ENCODE peak calls at places on chromosomes 3 and 15, in nine cellular contexts. W is Peyer's patch, A is heart left ventricle, G is IMR-90, Q is breast epithelium, K is ovary, B is adrenal gland, S is testis, N is upper lobe of left lung. V is an unnamed sample.

GRCh38 chr3:69065318-69065964 is 13.3 kb upstream of the TMF1 start:
- DNase-seq in W (no peak), A (no peak), G (no peak), Q (no peak), K (no peak), B (no peak), S (no peak), N (no peak), V (no peak)

GRCh38 chr3:183185696-183186095 is 23.2 kb upstream of the LAMP3 start:
- DNase-seq in W (no peak), A (no peak), G (peak), Q (no peak), K (no peak), B (no peak), S (no peak), N (no peak), V (no peak)

GRCh38 chr3:158718490-158719170 is 13.6 kb downstream of the RARRES1 start:
- DNase-seq in W (no peak), A (no peak), G (peak), Q (no peak), K (no peak), B (no peak), S (no peak), N (no peak), V (no peak)

GRCh38 chr3:33453331-33453761 is 13.1 kb upstream of the UBP1 start:
- DNase-seq in W (no peak), A (no peak), G (no peak), Q (no peak), K (no peak), B (no peak), S (no peak), N (peak), V (no peak)

GRCh38 chr15:65110676-65111292 is 4.2 kb downstream of the UBAP1L start:
- DNase-seq in W (no peak), A (no peak), G (peak), Q (no peak), K (no peak), B (no peak), S (no peak), N (no peak), V (no peak)

GRCh38 chr15:49079340-49080039 is 33.2 kb upstream of the SECISBP2L start:
- DNase-seq in W (no peak), A (no peak), G (no peak), Q (no peak), K (no peak), B (no peak), S (peak), N (peak), V (no peak)

GRCh38 chr3:32226875-32227500 is 11.5 kb upstream of the CMTM8 start:
- DNase-seq in W (no peak), A (no peak), G (peak), Q (no peak), K (no peak), B (no peak), S (no peak), N (no peak), V (no peak)

GRCh38 chr3:106198828-106199194 is 330.0 kb upstream of the CBLB start:
- DNase-seq in W (no peak), A (no peak), G (peak), Q (no peak), K (no peak), B (no peak), S (no peak), N (no peak), V (no peak)

GRCh38 chr3:45366305-45366704 is 22.1 kb upstream of the LARS2 start:
- DNase-seq in W (no peak), A (no peak), G (peak), Q (no peak), K (no peak), B (no peak), S (no peak), N (no peak), V (no peak)

GRCh38 chr3:9408546-9408945 is 11.1 kb downstream of the SETD5 start:
- DNase-seq in W (no peak), A (no peak), G (no peak), Q (no peak), K (no peak), B (no peak), S (no peak), N (no peak), V (no peak)

DNA sequence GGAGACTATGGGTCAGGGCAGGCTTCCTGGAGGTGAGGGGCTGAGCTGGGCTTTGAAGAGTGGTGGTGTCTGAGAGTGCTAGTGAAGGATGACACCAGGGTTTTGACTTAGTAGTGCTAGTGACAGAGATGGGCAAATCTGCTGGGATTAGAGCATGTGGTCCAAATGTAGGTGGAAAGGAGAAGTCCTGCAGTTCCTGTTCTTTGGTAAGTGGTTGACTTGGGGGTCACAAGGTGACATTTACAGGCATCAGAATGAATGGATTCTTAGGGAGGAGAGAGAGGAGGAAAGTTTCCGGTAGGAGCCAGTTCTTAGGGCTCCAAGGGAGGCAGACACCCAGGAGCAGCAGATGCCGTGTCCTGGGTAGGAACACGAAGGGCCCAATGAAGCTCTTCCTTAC is 790 bp upstream of the DOCK3 start:
- DNase-seq in W (no peak), A (no peak), G (no peak), Q (no peak), K (no peak), B (no peak), S (no peak), N (no peak), V (peak)
- H3K4me3 ChIP-seq in W (no peak), A (no peak), G (no peak), Q (no peak), K (no peak), B (no peak), S (peak), N (no peak), V (no peak)

GRCh38 chr3:50495609-50496423 is 7.6 kb downstream of the CACNA2D2 start:
- DNase-seq in W (no peak), A (no peak), G (no peak), Q (no peak), K (no peak), B (no peak), S (no peak), N (no peak), V (no peak)
- TF ChIP-seq CTCF in W (no peak), A (no peak), G (no peak), Q (no peak), K (no peak), B (no peak), S (no peak), N (no peak), V (no peak)

GRCh38 chr3:94062513-94063404 is at the start of the genes DHFR2 and NSUN3:
- DNase-seq in W (peak), A (peak), G (peak), Q (peak), K (peak), B (peak), S (peak), N (peak), V (peak)
- TF ChIP-seq POLR2A in W (peak), A (no peak), G (peak), Q (peak), K (peak), B (peak), S (no peak), N (peak), V (no peak)

DNA sequence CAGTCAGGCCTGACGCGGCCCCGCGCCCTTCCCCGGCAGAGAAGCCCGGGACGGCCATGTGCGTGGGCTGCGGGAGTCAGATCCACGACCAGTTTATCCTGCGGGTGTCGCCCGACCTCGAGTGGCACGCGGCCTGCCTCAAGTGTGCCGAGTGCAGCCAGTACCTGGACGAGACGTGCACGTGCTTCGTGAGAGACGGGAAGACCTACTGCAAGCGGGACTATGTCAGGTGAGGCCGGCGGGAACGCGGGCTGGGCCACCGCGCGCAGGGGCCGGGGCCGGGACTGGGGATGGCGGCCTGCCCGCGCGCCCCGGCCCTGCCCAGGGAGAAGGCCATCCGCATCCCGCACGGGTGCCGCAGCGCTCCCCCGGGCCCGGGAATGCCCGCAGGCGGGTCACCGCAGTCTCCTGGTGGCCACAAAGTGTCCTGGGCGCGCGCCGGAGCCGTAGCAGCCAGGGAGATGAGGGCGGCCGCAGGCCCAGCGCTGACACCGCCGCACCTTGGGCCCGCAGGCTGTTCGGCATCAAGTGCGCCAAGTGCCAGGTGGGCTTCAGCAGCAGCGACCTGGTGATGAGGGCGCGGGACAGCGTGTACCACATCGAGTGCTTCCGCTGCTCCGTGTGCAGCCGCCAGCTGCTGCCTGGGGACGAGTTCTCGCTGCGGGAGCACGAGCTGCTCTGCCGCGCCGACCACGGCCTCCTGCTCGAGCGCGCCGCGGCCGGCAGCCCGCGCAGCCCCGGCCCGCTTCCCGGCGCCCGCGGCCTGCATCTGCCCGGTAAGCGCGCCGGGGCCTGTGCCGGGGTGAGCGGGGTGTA is 1.4 kb downstream of the ISL2 start:
- DNase-seq in W (no peak), A (no peak), G (no peak), Q (no peak), K (no peak), B (no peak), S (no peak), N (peak), V (no peak)
- H3K4me3 ChIP-seq in W (peak), A (no peak), G (peak), Q (no peak), K (no peak), B (no peak), S (no peak), N (peak), V (no peak)

DNA sequence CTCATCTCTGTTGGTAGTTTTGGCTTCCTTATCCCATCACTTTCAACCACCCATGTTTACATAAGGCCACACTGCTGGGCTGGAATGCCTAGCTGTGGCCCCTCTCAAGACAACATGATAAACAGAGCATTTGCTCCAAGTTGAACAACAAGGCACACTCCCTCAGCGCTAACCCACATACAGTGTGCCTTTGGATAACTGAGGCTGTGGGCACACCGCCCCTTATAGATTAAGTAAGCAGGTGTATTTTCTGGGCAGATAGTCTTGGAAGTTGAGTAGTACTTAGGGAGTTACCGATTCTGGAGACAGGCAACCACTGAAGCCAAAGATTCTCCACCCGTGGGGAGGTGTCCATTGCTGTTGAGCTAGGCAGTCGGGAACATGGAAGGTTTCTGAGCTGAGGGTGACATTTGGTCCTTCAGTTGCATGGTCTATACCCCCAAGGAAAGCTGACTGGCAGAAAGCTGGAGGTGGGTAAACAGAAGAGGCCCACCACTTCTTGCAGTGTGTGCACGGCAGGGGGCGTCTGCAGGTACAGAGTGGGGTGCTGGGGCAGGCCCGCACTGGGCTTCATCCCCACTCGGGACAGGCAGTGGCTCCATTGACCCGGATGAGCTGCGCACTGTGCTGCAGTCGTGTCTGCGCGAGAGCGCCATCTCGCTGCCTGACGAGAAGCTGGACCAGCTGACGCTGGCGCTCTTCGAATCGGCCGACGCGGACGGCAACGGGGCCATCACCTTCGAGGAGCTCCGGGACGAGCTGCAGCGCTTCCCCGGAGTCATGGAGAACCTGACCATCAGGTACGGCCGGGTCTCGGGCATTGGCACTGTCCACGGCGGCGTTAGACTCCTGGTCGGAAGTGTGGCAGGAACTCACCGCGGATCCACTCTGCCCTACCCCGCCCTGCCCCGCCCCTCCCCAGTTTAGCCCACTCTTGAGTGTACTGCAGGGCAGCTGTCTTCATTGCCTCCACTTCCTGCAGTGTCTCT is 16.8 kb downstream of the NOX5 start:
- DNase-seq in W (peak), A (peak), G (no peak), Q (peak), K (no peak), B (peak), S (peak), N (peak), V (peak)
- TF ChIP-seq CTCF in W (peak), A (peak), G (peak), Q (no peak), K (no peak), B (peak), S (peak), N (peak), V (no peak)

GRCh38 chr3:169146866-169147245 is 516.7 kb downstream of the MECOM start:
- DNase-seq in W (no peak), A (no peak), G (peak), Q (no peak), K (no peak), B (no peak), S (no peak), N (no peak), V (no peak)

GRCh38 chr3:169144691-169145090 is 518.8 kb downstream of the MECOM start:
- DNase-seq in W (no peak), A (no peak), G (peak), Q (no peak), K (no peak), B (no peak), S (no peak), N (no peak), V (no peak)

GRCh38 chr3:169147246-169148008 is 516.1 kb downstream of the MECOM start:
- DNase-seq in W (peak), A (peak), G (peak), Q (no peak), K (no peak), B (peak), S (peak), N (peak), V (no peak)

GRCh38 chr3:169145551-169145950 is 518.0 kb downstream of the MECOM start:
- DNase-seq in W (no peak), A (no peak), G (no peak), Q (no peak), K (no peak), B (no peak), S (no peak), N (no peak), V (no peak)

DNA sequence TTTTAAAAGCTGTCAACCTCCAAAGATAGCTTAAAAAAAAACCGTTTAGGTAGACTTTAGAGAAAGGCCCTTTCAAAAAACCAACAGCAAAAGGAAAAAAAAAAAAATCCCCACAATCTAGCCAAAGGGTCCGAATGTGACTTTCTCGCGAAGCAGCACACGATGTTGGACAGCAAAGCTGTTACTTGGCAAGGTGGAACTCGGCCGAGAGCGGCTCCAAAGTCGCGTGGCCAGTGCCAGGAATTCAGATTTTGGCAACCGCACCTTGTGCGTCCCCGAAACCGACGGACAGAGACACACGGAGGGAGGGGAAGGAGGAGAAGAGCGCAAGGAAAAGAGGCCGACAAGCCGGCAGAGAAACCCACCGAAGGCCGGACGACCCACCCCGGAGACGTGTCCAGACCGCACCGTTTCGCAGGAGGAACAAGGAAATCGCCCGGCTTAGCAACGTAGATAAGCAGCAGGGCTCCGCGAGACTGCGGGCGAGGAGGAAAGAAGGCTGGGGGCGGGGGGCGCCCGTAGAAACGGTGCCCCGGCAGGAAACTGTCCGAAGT is 517.3 kb downstream of the MECOM start:
- DNase-seq in W (peak), A (peak), G (peak), Q (no peak), K (peak), B (no peak), S (peak), N (peak), V (no peak)
- TF ChIP-seq POLR2A in W (no peak), A (no peak), G (peak), Q (no peak), K (no peak), B (no peak), S (no peak), N (peak), V (no peak)

DNA sequence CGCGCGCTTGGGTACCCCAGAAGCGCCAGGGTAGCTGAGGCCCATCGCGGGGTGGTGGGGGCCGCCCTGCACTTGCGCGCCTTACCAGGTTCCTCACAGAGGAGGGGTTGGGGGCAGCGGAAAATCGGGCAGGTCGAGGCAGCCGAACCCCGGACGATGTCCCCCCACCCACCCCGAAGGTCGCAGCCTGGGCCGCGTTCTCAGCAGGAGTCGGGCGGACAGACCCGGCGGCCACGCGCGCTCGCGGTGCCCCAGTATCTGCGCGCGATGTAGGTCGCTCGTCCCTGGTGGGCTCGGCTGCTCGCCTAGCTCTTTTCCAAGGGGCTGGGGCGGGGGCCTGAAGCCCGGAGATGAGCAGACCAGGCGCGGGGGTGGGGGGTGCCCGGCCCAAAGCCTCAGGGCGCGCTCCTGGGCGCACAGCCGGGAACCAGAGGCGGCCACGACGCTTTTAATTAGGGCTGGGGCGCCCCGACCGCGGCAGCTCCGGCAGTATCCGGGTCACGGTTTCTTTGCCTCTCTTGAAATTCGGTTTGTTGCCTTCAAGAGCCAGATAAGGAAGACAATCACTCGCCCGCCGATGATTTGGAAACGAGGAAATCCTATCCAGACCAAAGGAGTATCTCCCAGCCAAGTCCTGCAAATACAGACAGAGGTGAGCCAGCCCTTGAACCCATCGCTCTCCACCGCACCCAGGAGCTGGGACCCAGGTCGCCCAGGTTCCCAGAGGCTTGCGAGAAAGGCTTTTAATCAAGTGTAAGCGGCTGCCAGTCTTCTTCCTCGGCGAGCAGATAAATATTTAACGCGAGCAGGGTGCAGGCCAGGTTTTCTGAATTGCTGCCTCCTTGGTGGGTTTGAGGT is 4.6 kb downstream of the SKOR1 start:
- DNase-seq in W (no peak), A (no peak), G (no peak), Q (no peak), K (no peak), B (no peak), S (no peak), N (peak), V (no peak)
- H3K4me3 ChIP-seq in W (no peak), A (no peak), G (no peak), Q (no peak), K (no peak), B (no peak), S (no peak), N (no peak), V (no peak)

DNA sequence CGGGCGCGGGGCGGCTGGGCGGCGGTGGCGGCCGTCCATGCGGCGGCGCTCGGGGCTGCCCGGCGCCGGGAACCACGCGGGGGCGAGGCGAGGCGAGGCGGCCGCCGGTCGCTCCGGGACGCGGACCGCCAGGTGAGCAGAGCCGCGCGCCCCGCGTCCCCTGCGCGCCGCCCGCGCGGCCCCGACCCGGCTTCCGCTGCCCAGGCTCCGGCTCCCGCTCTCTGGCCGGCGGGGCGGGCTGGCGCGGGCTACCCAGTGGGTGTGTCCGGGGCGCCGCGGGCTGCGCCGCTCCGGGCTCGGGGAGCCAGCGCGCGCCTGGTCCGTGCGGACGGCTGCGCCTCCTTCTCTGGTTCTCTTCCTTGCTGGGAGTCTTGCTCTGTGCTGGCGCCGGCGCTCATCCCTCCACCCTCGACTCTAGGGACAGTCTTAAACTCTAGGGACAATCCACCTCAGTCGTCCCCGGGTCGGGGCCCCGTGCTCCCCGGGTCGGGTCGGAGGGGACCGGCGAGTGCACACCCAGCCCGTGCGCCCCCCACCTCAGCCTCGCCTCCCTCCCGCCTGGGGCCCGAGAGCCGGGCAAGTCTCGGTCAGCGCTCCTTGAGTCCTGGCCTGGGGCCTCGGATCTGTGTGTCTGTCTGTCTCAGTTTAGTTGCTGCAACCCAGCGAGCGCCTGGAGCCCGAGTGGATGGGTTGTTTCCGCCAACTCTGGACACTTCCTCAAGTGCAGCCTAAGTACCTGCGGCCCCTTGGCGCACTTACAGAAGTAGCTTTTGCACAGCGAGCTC is 488 bp downstream of the THSD4 start:
- DNase-seq in W (peak), A (peak), G (peak), Q (peak), K (peak), B (peak), S (peak), N (peak), V (no peak)
- TF ChIP-seq CTCF in W (no peak), A (no peak), G (no peak), Q (no peak), K (no peak), B (no peak), S (no peak), N (no peak), V (no peak)

V was measured in lower leg skin.